ENCODE peak calls at places on chromosomes 1 and 21, in ten cellular contexts. A is GOT3; W is foreskin fibroblast; L is effector CD4-positive, alpha-beta T cell; N is activated T-cell treated with anti-CD3 and anti-CD28 coated beads, Interleukin-2, amount 50 U/mL, for 72 hours; R is T-cell; V is ureter; D is hippocampal formation; F is amygdala; Q is left colon. Z is an unnamed sample.

GRCh38 chr1:44947774-44948311 is 38.6 kb downstream of the EIF2B3 start:
- DNase-seq in F (no peak), A (no peak), V (no peak), W (no peak), D (no peak), N (no peak), L (no peak), Q (no peak), R (no peak), Z (no peak)

GRCh38 chr1:205003358-205004145 is 39.5 kb upstream of the CNTN2 start:
- DNase-seq in D (no peak), W (no peak), Q (no peak), L (no peak), N (no peak), V (no peak), A (no peak), R (no peak), F (no peak), Z (no peak)

GRCh38 chr1:167644551-167644950 is 14.5 kb downstream of the RCSD1 start:
- DNase-seq in A (no peak), D (no peak), F (no peak), W (no peak), Q (no peak), N (no peak), V (no peak), R (no peak), L (no peak), Z (no peak)

GRCh38 chr1:214587165-214587564 is 15.8 kb upstream of the CENPF start:
- DNase-seq in R (no peak), V (no peak), L (no peak), F (no peak), D (no peak), N (no peak), A (no peak), Q (no peak), W (no peak), Z (no peak)

GRCh38 chr1:180912211-180912800 is 391 bp upstream of the KIAA1614 start:
- DNase-seq in W (no peak), R (no peak), F (no peak), N (no peak), V (peak), D (peak), A (no peak), L (no peak), Q (no peak), Z (no peak)

GRCh38 chr21:37927711-37928110 is 11.5 kb upstream of the KCNJ6 start:
- DNase-seq in F (no peak), Q (no peak), W (no peak), V (no peak), L (no peak), D (no peak), R (no peak), N (no peak), A (no peak), Z (no peak)

GRCh38 chr21:44914176-44914874 is 6.4 kb downstream of the ITGB2 start:
- DNase-seq in L (peak), F (no peak), W (no peak), N (peak), R (peak), D (no peak), V (no peak), A (no peak), Q (no peak), Z (peak)

GRCh38 chr1:37717631-37718030 is 25.3 kb downstream of the CDCA8 start:
- DNase-seq in D (no peak), L (no peak), R (no peak), A (no peak), V (no peak), Q (no peak), F (no peak), N (no peak), W (no peak), Z (no peak)

GRCh38 chr1:223515915-223516314 is 122.7 kb downstream of the CCDC185 start:
- DNase-seq in Q (no peak), R (no peak), V (no peak), L (no peak), F (no peak), D (no peak), A (no peak), N (peak), W (no peak), Z (no peak)

GRCh38 chr1:181061891-181062777 is 26.4 kb upstream of the IER5 start:
- DNase-seq in F (no peak), N (peak), W (no peak), V (no peak), R (peak), Q (peak), L (no peak), A (no peak), D (peak), Z (no peak)

GRCh38 chr1:65491472-65491871 is 71.0 kb downstream of the LEPR start:
- DNase-seq in F (no peak), Q (no peak), L (no peak), A (no peak), V (no peak), W (no peak), R (no peak), D (no peak), N (no peak), Z (no peak)

GRCh38 chr1:117568999-117569398 is 36.8 kb upstream of the TENT5C start:
- DNase-seq in N (no peak), F (no peak), Q (no peak), V (no peak), R (no peak), W (no peak), D (no peak), L (no peak), A (no peak), Z (no peak)